ENCODE peak calls at places on chromosomes 11 and 22, in six cellular contexts. N is hepatocyte, D is midbrain, M is EH, Z is breast epithelium, T is thoracic aorta. V is an unnamed sample.

GRCh38 chr11:79273781-79274180 is 167.0 kb downstream of the TENM4 start:
- DNase-seq in N (no peak), D (no peak), M (no peak), Z (no peak), T (no peak), V (no peak)

GRCh38 chr11:30825723-30826122 is 239.6 kb upstream of the MPPED2 start:
- DNase-seq in N (no peak), D (no peak), M (no peak), Z (no peak), T (no peak), V (no peak)

GRCh38 chr11:2940166-2940929 is 11.1 kb upstream of the PHLDA2 start:
- DNase-seq in N (no peak), D (no peak), M (peak; percentile 81), Z (peak; percentile 75), T (no peak), V (no peak)

GRCh38 chr11:118607401-118608267 is at the start of gene PHLDB1:
- DNase-seq in N (peak; percentile 68), D (peak; percentile 82), M (peak; percentile 78), Z (no peak), T (no peak), V (peak; percentile 63)

GRCh38 chr11:62012451-62013265 is 45.2 kb upstream of the FTH1 start:
- DNase-seq in N (no peak), D (no peak), M (peak; percentile 83), Z (peak; percentile 71), T (no peak), V (no peak)

GRCh38 chr11:74453373-74453975 is 13.9 kb downstream of the KCNE3 start:
- DNase-seq in N (peak; percentile 80), D (peak; percentile 26), M (peak; percentile 66), Z (no peak), T (no peak), V (no peak)

GRCh38 chr22:29458551-29458950 is 20.2 kb downstream of the RFPL1 start:
- DNase-seq in N (no peak), D (no peak), M (no peak), Z (no peak), T (no peak), V (no peak)

GRCh38 chr11:44598831-44599230 is 33.4 kb downstream of the CD82 start:
- DNase-seq in N (no peak), D (no peak), M (no peak), Z (no peak), T (no peak), V (peak; percentile 76)

GRCh38 chr11:45660717-45661416 is 4.6 kb downstream of the CHST1 start:
- DNase-seq in N (no peak), D (no peak), M (no peak), Z (no peak), T (no peak), V (no peak)

GRCh38 chr11:64858467-64859401 is 14.3 kb upstream of the CDC42BPG start:
- DNase-seq in N (no peak), D (no peak), M (no peak), Z (no peak), T (no peak), V (no peak)

GRCh38 chr11:62569611-62570010 is 4.1 kb downstream of the EEF1G start:
- DNase-seq in N (no peak), D (no peak), M (no peak), Z (no peak), T (no peak), V (no peak)

GRCh38 chr11:95508219-95508880 is 277.3 kb upstream of the SESN3 start:
- DNase-seq in N (no peak), D (no peak), M (no peak), Z (no peak), T (no peak), V (no peak)

GRCh38 chr22:27987557-27987956 is 68.5 kb upstream of the PITPNB start:
- DNase-seq in N (no peak), D (no peak), M (peak; percentile 95), Z (no peak), T (no peak), V (no peak)

GRCh38 chr11:17887779-17888178 is 125.1 kb downstream of the SERGEF start:
- DNase-seq in N (no peak), D (no peak), M (no peak), Z (no peak), T (no peak), V (no peak)

GRCh38 chr11:30392221-30392784 is 69.4 kb downstream of the ARL14EP start:
- DNase-seq in N (peak; percentile 32), D (peak; percentile 38), M (no peak), Z (no peak), T (no peak), V (no peak)

GRCh38 chr11:111548542-111548941 is 8.0 kb downstream of the LAYN start:
- DNase-seq in N (no peak), D (no peak), M (no peak), Z (no peak), T (no peak), V (no peak)

V was measured in cerebellum.